ENCODE peak calls at places on chromosomes 6 and 20, in ten cellular contexts. One of them, this sample, is unnamed. For H3K27me3, the result is how much of the 10 kb centered on the place peaks cover.

GRCh38 chr6:20702366-20702765 is 168.1 kb downstream of the CDKAL1 start:
- DNase-seq in esophagus squamous epithelium: no peak
- DNase-seq in body of pancreas: no peak
- DNase-seq in Peyer's patch: no peak
- DNase-seq in adrenal gland: no peak
- DNase-seq in HCT116: no peak
- DNase-seq in IMR-90: no peak
- DNase-seq in breast epithelium: no peak
- DNase-seq in spleen: no peak
- DNase-seq in gastrocnemius medialis: no peak
- DNase-seq in this sample: no peak

GRCh38 chr6:141267420-141267819 is 865.3 kb upstream of the GJE1 start:
- DNase-seq in esophagus squamous epithelium: no peak
- DNase-seq in body of pancreas: no peak
- DNase-seq in Peyer's patch: no peak
- DNase-seq in adrenal gland: no peak
- DNase-seq in HCT116: no peak
- DNase-seq in IMR-90: no peak
- DNase-seq in breast epithelium: no peak
- DNase-seq in spleen: peak
- DNase-seq in gastrocnemius medialis: no peak
- DNase-seq in this sample: no peak

GRCh38 chr6:122995930-122996796 is at the start of gene CLVS2:
- DNase-seq in esophagus squamous epithelium: no peak
- DNase-seq in body of pancreas: peak
- DNase-seq in Peyer's patch: no peak
- DNase-seq in adrenal gland: no peak
- DNase-seq in HCT116: no peak
- DNase-seq in IMR-90: no peak
- DNase-seq in breast epithelium: no peak
- DNase-seq in spleen: peak
- DNase-seq in gastrocnemius medialis: no peak
- DNase-seq in this sample: peak

GRCh38 chr6:131923356-131923755 is 27.8 kb downstream of the CCN2 start:
- DNase-seq in esophagus squamous epithelium: no peak
- DNase-seq in body of pancreas: peak
- DNase-seq in Peyer's patch: no peak
- DNase-seq in adrenal gland: peak
- DNase-seq in HCT116: peak
- DNase-seq in IMR-90: peak
- DNase-seq in breast epithelium: peak
- DNase-seq in spleen: no peak
- DNase-seq in gastrocnemius medialis: no peak
- DNase-seq in this sample: peak

GRCh38 chr6:86657192-86657591 is 280.1 kb upstream of the HTR1E start:
- DNase-seq in esophagus squamous epithelium: no peak
- DNase-seq in body of pancreas: no peak
- DNase-seq in Peyer's patch: no peak
- DNase-seq in adrenal gland: no peak
- DNase-seq in HCT116: no peak
- DNase-seq in IMR-90: no peak
- DNase-seq in breast epithelium: no peak
- DNase-seq in spleen: no peak
- DNase-seq in gastrocnemius medialis: no peak
- DNase-seq in this sample: no peak

GRCh38 chr6:152130441-152130840 is 323.0 kb downstream of the ESR1 start:
- DNase-seq in esophagus squamous epithelium: no peak
- DNase-seq in body of pancreas: no peak
- DNase-seq in Peyer's patch: no peak
- DNase-seq in adrenal gland: no peak
- DNase-seq in HCT116: no peak
- DNase-seq in IMR-90: no peak
- DNase-seq in breast epithelium: no peak
- DNase-seq in spleen: no peak
- DNase-seq in gastrocnemius medialis: no peak
- DNase-seq in this sample: no peak

GRCh38 chr6:139600919-139601470 is 226.5 kb upstream of the CITED2 start:
- DNase-seq in esophagus squamous epithelium: no peak
- DNase-seq in body of pancreas: no peak
- DNase-seq in Peyer's patch: no peak
- DNase-seq in adrenal gland: no peak
- DNase-seq in HCT116: no peak
- DNase-seq in IMR-90: no peak
- DNase-seq in breast epithelium: no peak
- DNase-seq in spleen: no peak
- DNase-seq in gastrocnemius medialis: no peak
- DNase-seq in this sample: no peak

GRCh38 chr20:52379723-52380336 is 188.3 kb upstream of the ZFP64 start:
- DNase-seq in esophagus squamous epithelium: no peak
- DNase-seq in body of pancreas: peak
- DNase-seq in Peyer's patch: no peak
- DNase-seq in adrenal gland: peak
- DNase-seq in HCT116: no peak
- DNase-seq in IMR-90: peak
- DNase-seq in breast epithelium: no peak
- DNase-seq in spleen: peak
- DNase-seq in gastrocnemius medialis: no peak
- DNase-seq in this sample: peak

GRCh38 chr20:52975024-52975732 is 3.0 kb downstream of the TSHZ2 start:
- DNase-seq in esophagus squamous epithelium: no peak
- DNase-seq in body of pancreas: peak
- DNase-seq in Peyer's patch: no peak
- DNase-seq in adrenal gland: peak
- DNase-seq in HCT116: no peak
- DNase-seq in IMR-90: no peak
- DNase-seq in breast epithelium: no peak
- DNase-seq in spleen: no peak
- DNase-seq in gastrocnemius medialis: no peak
- DNase-seq in this sample: no peak

GRCh38 chr6:43910638-43911353 is 140.8 kb downstream of the VEGFA start:
- DNase-seq in esophagus squamous epithelium: no peak
- DNase-seq in body of pancreas: no peak
- DNase-seq in Peyer's patch: no peak
- DNase-seq in adrenal gland: no peak
- DNase-seq in HCT116: peak
- DNase-seq in IMR-90: peak
- DNase-seq in breast epithelium: no peak
- DNase-seq in spleen: no peak
- DNase-seq in gastrocnemius medialis: no peak
- DNase-seq in this sample: peak

GRCh38 chr20:8424010-8424409 is 291.9 kb downstream of the PLCB1 start:
- DNase-seq in esophagus squamous epithelium: no peak
- DNase-seq in body of pancreas: no peak
- DNase-seq in Peyer's patch: no peak
- DNase-seq in adrenal gland: no peak
- DNase-seq in HCT116: no peak
- DNase-seq in IMR-90: peak
- DNase-seq in breast epithelium: no peak
- DNase-seq in spleen: no peak
- DNase-seq in gastrocnemius medialis: no peak
- DNase-seq in this sample: no peak

GRCh38 chr20:9617062-9617461 is 102.7 kb downstream of the LAMP5 start:
- DNase-seq in esophagus squamous epithelium: no peak
- DNase-seq in body of pancreas: peak
- DNase-seq in Peyer's patch: peak
- DNase-seq in adrenal gland: peak
- DNase-seq in HCT116: peak
- DNase-seq in IMR-90: peak
- DNase-seq in breast epithelium: no peak
- DNase-seq in spleen: no peak
- DNase-seq in gastrocnemius medialis: peak
- DNase-seq in this sample: peak

GRCh38 chr6:138528137-138528536 is 28.8 kb upstream of the NHSL1 start:
- DNase-seq in esophagus squamous epithelium: no peak
- DNase-seq in body of pancreas: no peak
- DNase-seq in Peyer's patch: no peak
- DNase-seq in adrenal gland: no peak
- DNase-seq in HCT116: no peak
- DNase-seq in IMR-90: peak
- DNase-seq in breast epithelium: no peak
- DNase-seq in spleen: no peak
- DNase-seq in gastrocnemius medialis: no peak
- DNase-seq in this sample: no peak

GRCh38 chr6:42870145-42870936 is 9.1 kb upstream of the RPL7L1 start:
- DNase-seq in esophagus squamous epithelium: no peak
- DNase-seq in body of pancreas: no peak
- DNase-seq in Peyer's patch: no peak
- DNase-seq in adrenal gland: no peak
- DNase-seq in HCT116: no peak
- DNase-seq in IMR-90: no peak
- DNase-seq in breast epithelium: no peak
- DNase-seq in spleen: no peak
- DNase-seq in gastrocnemius medialis: no peak
- DNase-seq in this sample: no peak

GRCh38 chr6:42860481-42860880 is 18.9 kb upstream of the RPL7L1 start:
- DNase-seq in esophagus squamous epithelium: no peak
- DNase-seq in body of pancreas: no peak
- DNase-seq in Peyer's patch: no peak
- DNase-seq in adrenal gland: no peak
- DNase-seq in HCT116: no peak
- DNase-seq in IMR-90: no peak
- DNase-seq in breast epithelium: no peak
- DNase-seq in spleen: no peak
- DNase-seq in gastrocnemius medialis: no peak
- DNase-seq in this sample: no peak

GRCh38 chr6:42860031-42860430 is 19.4 kb upstream of the RPL7L1 start:
- DNase-seq in esophagus squamous epithelium: no peak
- DNase-seq in body of pancreas: no peak
- DNase-seq in Peyer's patch: no peak
- DNase-seq in adrenal gland: no peak
- DNase-seq in HCT116: no peak
- DNase-seq in IMR-90: no peak
- DNase-seq in breast epithelium: no peak
- DNase-seq in spleen: no peak
- DNase-seq in gastrocnemius medialis: no peak
- DNase-seq in this sample: no peak

DNA sequence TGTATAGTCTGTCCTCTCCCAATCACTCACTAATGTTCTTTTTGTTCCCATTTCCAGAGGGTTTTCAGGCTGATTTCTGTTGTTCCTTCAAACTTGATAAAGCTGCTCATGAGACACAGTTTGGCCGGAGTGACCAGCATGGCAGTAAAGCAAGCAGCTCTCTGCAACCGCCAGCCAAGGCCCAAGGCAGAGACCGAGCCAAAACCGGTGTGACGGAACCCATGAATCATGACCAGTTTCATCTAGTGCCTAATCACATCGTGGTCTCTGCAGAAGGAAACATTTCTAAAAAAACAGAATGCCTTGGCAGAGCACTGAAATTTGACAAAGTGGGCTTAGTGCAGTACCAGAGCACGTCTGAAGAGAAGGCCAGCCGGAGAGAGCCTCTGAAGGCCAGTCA is 14.8 kb upstream of the RPL7L1 start:
- DNase-seq in esophagus squamous epithelium: no peak
- DNase-seq in body of pancreas: no peak
- DNase-seq in Peyer's patch: no peak
- DNase-seq in adrenal gland: peak
- DNase-seq in HCT116: no peak
- DNase-seq in IMR-90: no peak
- DNase-seq in breast epithelium: no peak
- DNase-seq in spleen: no peak
- DNase-seq in gastrocnemius medialis: no peak
- DNase-seq in this sample: no peak
- TF ChIP-seq POLR2A in esophagus squamous epithelium: no peak
- TF ChIP-seq POLR2A in body of pancreas: no peak
- TF ChIP-seq POLR2A in Peyer's patch: no peak
- TF ChIP-seq POLR2A in adrenal gland: no peak
- TF ChIP-seq POLR2A in HCT116: no peak
- TF ChIP-seq POLR2A in IMR-90: no peak
- TF ChIP-seq POLR2A in breast epithelium: no peak
- TF ChIP-seq POLR2A in spleen: no peak
- TF ChIP-seq POLR2A in gastrocnemius medialis: no peak
- TF ChIP-seq POLR2A in this sample: no peak

DNA sequence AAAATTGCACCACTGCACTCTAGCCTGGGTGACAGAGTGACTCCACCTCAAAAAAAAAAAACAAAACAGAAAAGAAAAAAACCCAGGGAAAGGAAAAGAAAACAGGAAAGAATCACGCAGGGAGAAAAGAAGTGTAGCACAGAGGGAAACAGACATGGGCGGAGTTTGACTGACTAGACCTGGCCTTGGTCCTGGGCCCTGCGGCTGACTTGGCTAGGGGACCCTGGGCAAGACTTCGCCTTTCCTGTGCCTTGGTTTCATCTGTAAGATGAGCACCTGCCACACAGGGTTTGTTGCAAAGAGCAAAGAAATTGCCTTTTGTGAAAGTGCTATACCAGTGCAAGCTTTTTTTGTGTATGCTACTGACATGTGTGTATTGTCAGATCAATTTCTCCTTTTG is 71.3 kb upstream of the KCNG1 start:
- DNase-seq in esophagus squamous epithelium: no peak
- DNase-seq in body of pancreas: no peak
- DNase-seq in Peyer's patch: no peak
- DNase-seq in adrenal gland: no peak
- DNase-seq in HCT116: no peak
- DNase-seq in IMR-90: no peak
- DNase-seq in breast epithelium: no peak
- DNase-seq in spleen: no peak
- DNase-seq in gastrocnemius medialis: no peak
- DNase-seq in this sample: no peak
- H3K27me3 ChIP-seq in esophagus squamous epithelium: under half
- H3K27me3 ChIP-seq in body of pancreas: under half
- H3K27me3 ChIP-seq in Peyer's patch: under half
- H3K27me3 ChIP-seq in adrenal gland: under half
- H3K27me3 ChIP-seq in HCT116: half or more
- H3K27me3 ChIP-seq in IMR-90: half or more
- H3K27me3 ChIP-seq in breast epithelium: under half
- H3K27me3 ChIP-seq in spleen: under half
- H3K27me3 ChIP-seq in gastrocnemius medialis: under half
- H3K27me3 ChIP-seq in this sample: under half

GRCh38 chr6:33273129-33273923 is 1.5 kb downstream of the RPS18 start:
- DNase-seq in esophagus squamous epithelium: no peak
- DNase-seq in body of pancreas: no peak
- DNase-seq in Peyer's patch: no peak
- DNase-seq in adrenal gland: no peak
- DNase-seq in HCT116: no peak
- DNase-seq in IMR-90: no peak
- DNase-seq in breast epithelium: no peak
- DNase-seq in spleen: no peak
- DNase-seq in gastrocnemius medialis: no peak
- DNase-seq in this sample: no peak
- TF ChIP-seq POLR2A in esophagus squamous epithelium: no peak
- TF ChIP-seq POLR2A in body of pancreas: no peak
- TF ChIP-seq POLR2A in Peyer's patch: no peak
- TF ChIP-seq POLR2A in adrenal gland: no peak
- TF ChIP-seq POLR2A in HCT116: peak
- TF ChIP-seq POLR2A in IMR-90: no peak
- TF ChIP-seq POLR2A in breast epithelium: no peak
- TF ChIP-seq POLR2A in spleen: no peak
- TF ChIP-seq POLR2A in gastrocnemius medialis: no peak
- TF ChIP-seq POLR2A in this sample: no peak

DNA sequence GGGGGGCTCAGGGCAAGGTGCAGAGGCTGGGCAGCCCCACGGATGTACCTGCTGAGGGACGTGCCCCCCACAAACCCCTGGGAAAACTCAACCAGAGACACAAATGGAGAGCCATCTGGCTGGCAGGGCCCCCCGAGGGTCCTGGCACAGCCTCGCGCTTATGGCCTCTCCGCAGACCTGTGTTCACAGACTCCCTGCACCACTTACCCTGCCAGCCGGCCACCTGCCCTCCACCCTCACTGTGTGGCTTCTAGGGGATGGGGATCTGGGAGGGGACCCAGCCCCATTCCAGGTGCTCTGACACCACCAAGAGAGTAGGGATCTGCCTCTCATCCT is 3.4 kb upstream of the ZBTB46 start:
- DNase-seq in esophagus squamous epithelium: no peak
- DNase-seq in body of pancreas: no peak
- DNase-seq in Peyer's patch: no peak
- DNase-seq in adrenal gland: no peak
- DNase-seq in HCT116: no peak
- DNase-seq in IMR-90: no peak
- DNase-seq in breast epithelium: no peak
- DNase-seq in spleen: no peak
- DNase-seq in gastrocnemius medialis: no peak
- DNase-seq in this sample: no peak
- H3K27me3 ChIP-seq in esophagus squamous epithelium: under half
- H3K27me3 ChIP-seq in body of pancreas: under half
- H3K27me3 ChIP-seq in Peyer's patch: under half
- H3K27me3 ChIP-seq in adrenal gland: under half
- H3K27me3 ChIP-seq in HCT116: under half
- H3K27me3 ChIP-seq in IMR-90: under half
- H3K27me3 ChIP-seq in breast epithelium: under half
- H3K27me3 ChIP-seq in spleen: under half
- H3K27me3 ChIP-seq in gastrocnemius medialis: under half
- H3K27me3 ChIP-seq in this sample: under half

This sample was measured in uterus.